ENCODE peak calls at places on chromosome 9, in ten cellular contexts. One of them, this sample, is unnamed.

GRCh38 chr9:137478613-137479314 is 19.6 kb upstream of the NSMF start:
- DNase-seq in NB4: no peak
- DNase-seq in left ventricle myocardium inferior: no peak
- DNase-seq in mammary epithelial cell: no peak
- DNase-seq in colonic mucosa: no peak
- DNase-seq in body of pancreas: no peak
- DNase-seq in A549: no peak
- DNase-seq in BE2C: peak; percentile 71
- DNase-seq in upper lobe of right lung: peak; percentile 58
- DNase-seq in IMR-90: peak; percentile 24
- DNase-seq in this sample: no peak

GRCh38 chr9:114938687-114939575 is 8.5 kb upstream of the TNFSF8 start:
- DNase-seq in BE2C: no peak
- DNase-seq in left ventricle myocardium inferior: no peak
- DNase-seq in mammary epithelial cell: no peak
- DNase-seq in IMR-90: no peak
- DNase-seq in body of pancreas: no peak
- DNase-seq in NB4: no peak
- DNase-seq in colonic mucosa: no peak
- DNase-seq in A549: no peak
- DNase-seq in upper lobe of right lung: no peak
- DNase-seq in this sample: no peak

GRCh38 chr9:95317119-95317892 is at the start of gene FANCC:
- DNase-seq in IMR-90: peak; percentile 86
- DNase-seq in A549: peak; percentile 94
- DNase-seq in body of pancreas: peak; percentile 88
- DNase-seq in left ventricle myocardium inferior: peak; percentile 96
- DNase-seq in mammary epithelial cell: peak; percentile 81
- DNase-seq in BE2C: peak; percentile 99
- DNase-seq in NB4: peak; percentile 94
- DNase-seq in colonic mucosa: peak; percentile 95
- DNase-seq in upper lobe of right lung: peak; percentile 97
- DNase-seq in this sample: peak; percentile 84

GRCh38 chr9:15158019-15158418 is 149.0 kb downstream of the TTC39B start:
- DNase-seq in left ventricle myocardium inferior: no peak
- DNase-seq in NB4: no peak
- DNase-seq in body of pancreas: no peak
- DNase-seq in IMR-90: no peak
- DNase-seq in colonic mucosa: no peak
- DNase-seq in mammary epithelial cell: no peak
- DNase-seq in A549: no peak
- DNase-seq in upper lobe of right lung: no peak
- DNase-seq in BE2C: no peak
- DNase-seq in this sample: peak; percentile 39

GRCh38 chr9:116646661-116647514 is 40.2 kb upstream of the TRIM32 start:
- DNase-seq in IMR-90: peak; percentile 61
- DNase-seq in BE2C: peak; percentile 20
- DNase-seq in colonic mucosa: no peak
- DNase-seq in body of pancreas: no peak
- DNase-seq in mammary epithelial cell: peak; percentile 28
- DNase-seq in NB4: peak; percentile 38
- DNase-seq in A549: peak; percentile 53
- DNase-seq in left ventricle myocardium inferior: no peak
- DNase-seq in upper lobe of right lung: no peak
- DNase-seq in this sample: peak; percentile 63

GRCh38 chr9:98287383-98287782 is 31.9 kb upstream of the TBC1D2 start:
- DNase-seq in left ventricle myocardium inferior: no peak
- DNase-seq in upper lobe of right lung: no peak
- DNase-seq in NB4: peak; percentile 17
- DNase-seq in IMR-90: no peak
- DNase-seq in colonic mucosa: no peak
- DNase-seq in mammary epithelial cell: no peak
- DNase-seq in A549: peak; percentile 22
- DNase-seq in body of pancreas: no peak
- DNase-seq in BE2C: peak; percentile 27
- DNase-seq in this sample: no peak

GRCh38 chr9:99628843-99629242 is 192.8 kb upstream of the NR4A3 start:
- DNase-seq in upper lobe of right lung: no peak
- DNase-seq in body of pancreas: no peak
- DNase-seq in IMR-90: no peak
- DNase-seq in mammary epithelial cell: no peak
- DNase-seq in BE2C: no peak
- DNase-seq in NB4: peak; percentile 35
- DNase-seq in left ventricle myocardium inferior: no peak
- DNase-seq in colonic mucosa: no peak
- DNase-seq in A549: no peak
- DNase-seq in this sample: no peak

GRCh38 chr9:98310752-98311392 is 55.4 kb upstream of the TBC1D2 start:
- DNase-seq in mammary epithelial cell: no peak
- DNase-seq in upper lobe of right lung: no peak
- DNase-seq in colonic mucosa: no peak
- DNase-seq in A549: no peak
- DNase-seq in NB4: peak; percentile 16
- DNase-seq in left ventricle myocardium inferior: no peak
- DNase-seq in BE2C: no peak
- DNase-seq in body of pancreas: no peak
- DNase-seq in IMR-90: peak; percentile 72
- DNase-seq in this sample: no peak

GRCh38 chr9:20414150-20414549 is 208.1 kb downstream of the MLLT3 start:
- DNase-seq in left ventricle myocardium inferior: no peak
- DNase-seq in colonic mucosa: no peak
- DNase-seq in mammary epithelial cell: no peak
- DNase-seq in A549: no peak
- DNase-seq in NB4: no peak
- DNase-seq in BE2C: no peak
- DNase-seq in IMR-90: no peak
- DNase-seq in upper lobe of right lung: no peak
- DNase-seq in body of pancreas: no peak
- DNase-seq in this sample: no peak

GRCh38 chr9:70564464-70565190 is 150.2 kb upstream of the KLF9 start:
- DNase-seq in colonic mucosa: no peak
- DNase-seq in mammary epithelial cell: no peak
- DNase-seq in upper lobe of right lung: no peak
- DNase-seq in A549: no peak
- DNase-seq in IMR-90: no peak
- DNase-seq in NB4: no peak
- DNase-seq in left ventricle myocardium inferior: no peak
- DNase-seq in body of pancreas: no peak
- DNase-seq in BE2C: no peak
- DNase-seq in this sample: no peak

GRCh38 chr9:137945581-137945980 is 68.0 kb downstream of the CACNA1B start:
- DNase-seq in left ventricle myocardium inferior: no peak
- DNase-seq in upper lobe of right lung: no peak
- DNase-seq in mammary epithelial cell: peak; percentile 4
- DNase-seq in A549: peak; percentile 13
- DNase-seq in BE2C: no peak
- DNase-seq in NB4: no peak
- DNase-seq in IMR-90: no peak
- DNase-seq in colonic mucosa: no peak
- DNase-seq in body of pancreas: no peak
- DNase-seq in this sample: no peak

GRCh38 chr9:27561697-27562096 is 11.6 kb downstream of the C9orf72 start:
- DNase-seq in mammary epithelial cell: no peak
- DNase-seq in BE2C: no peak
- DNase-seq in upper lobe of right lung: no peak
- DNase-seq in IMR-90: no peak
- DNase-seq in A549: no peak
- DNase-seq in left ventricle myocardium inferior: no peak
- DNase-seq in body of pancreas: no peak
- DNase-seq in colonic mucosa: no peak
- DNase-seq in NB4: no peak
- DNase-seq in this sample: peak; percentile 75

GRCh38 chr9:135971892-135972291 is 10.7 kb upstream of the UBAC1 start:
- DNase-seq in mammary epithelial cell: peak; percentile 74
- DNase-seq in NB4: peak; percentile 43
- DNase-seq in BE2C: no peak
- DNase-seq in left ventricle myocardium inferior: no peak
- DNase-seq in upper lobe of right lung: peak; percentile 84
- DNase-seq in body of pancreas: peak; percentile 87
- DNase-seq in IMR-90: no peak
- DNase-seq in colonic mucosa: peak; percentile 90
- DNase-seq in A549: no peak
- DNase-seq in this sample: peak; percentile 89

GRCh38 chr9:79015951-79016350 is 555.8 kb upstream of the TLE4 start:
- DNase-seq in body of pancreas: no peak
- DNase-seq in IMR-90: no peak
- DNase-seq in A549: no peak
- DNase-seq in upper lobe of right lung: no peak
- DNase-seq in BE2C: no peak
- DNase-seq in left ventricle myocardium inferior: no peak
- DNase-seq in mammary epithelial cell: no peak
- DNase-seq in colonic mucosa: no peak
- DNase-seq in NB4: no peak
- DNase-seq in this sample: no peak

GRCh38 chr9:87656485-87656884 is 69.4 kb upstream of the CTSL start:
- DNase-seq in upper lobe of right lung: no peak
- DNase-seq in IMR-90: peak; percentile 56
- DNase-seq in mammary epithelial cell: no peak
- DNase-seq in BE2C: no peak
- DNase-seq in left ventricle myocardium inferior: no peak
- DNase-seq in body of pancreas: no peak
- DNase-seq in A549: no peak
- DNase-seq in colonic mucosa: no peak
- DNase-seq in NB4: no peak
- DNase-seq in this sample: no peak

DNA sequence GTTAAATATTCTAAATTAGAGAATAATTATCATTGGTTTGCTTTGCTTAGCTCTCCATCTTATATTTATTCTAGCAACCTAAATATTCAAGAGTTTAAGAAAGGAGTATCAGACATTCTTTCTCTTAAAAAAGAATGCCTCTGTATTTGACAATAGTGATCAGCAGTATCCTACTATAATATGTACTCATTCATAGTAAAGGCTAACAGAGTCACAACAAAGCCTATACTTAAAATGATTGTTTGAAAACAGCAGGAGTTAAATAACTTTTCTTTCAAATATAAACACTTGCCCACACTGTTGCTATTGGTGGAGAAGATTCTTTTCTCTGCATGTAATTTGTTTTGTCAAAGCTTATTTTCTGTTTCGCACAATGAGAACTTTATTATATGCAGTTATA is 178.4 kb downstream of the PTPRD start:
- DNase-seq in colonic mucosa: no peak
- DNase-seq in BE2C: no peak
- DNase-seq in NB4: no peak
- DNase-seq in upper lobe of right lung: no peak
- DNase-seq in mammary epithelial cell: no peak
- DNase-seq in body of pancreas: no peak
- DNase-seq in A549: no peak
- DNase-seq in IMR-90: no peak
- DNase-seq in left ventricle myocardium inferior: no peak
- DNase-seq in this sample: no peak
- H3K4me3 ChIP-seq in colonic mucosa: no peak overlapping the region
- H3K4me3 ChIP-seq in BE2C: no peak overlapping the region
- H3K4me3 ChIP-seq in NB4: no peak overlapping the region
- H3K4me3 ChIP-seq in upper lobe of right lung: no peak overlapping the region
- H3K4me3 ChIP-seq in mammary epithelial cell: no peak overlapping the region
- H3K4me3 ChIP-seq in body of pancreas: no peak overlapping the region
- H3K4me3 ChIP-seq in A549: no peak overlapping the region
- H3K4me3 ChIP-seq in IMR-90: no peak overlapping the region
- H3K4me3 ChIP-seq in left ventricle myocardium inferior: no peak overlapping the region
- H3K4me3 ChIP-seq in this sample: no peak overlapping the region

GRCh38 chr9:131755541-131756198 is 15.8 kb upstream of the RAPGEF1 start:
- DNase-seq in colonic mucosa: peak; percentile 84
- DNase-seq in mammary epithelial cell: peak; percentile 65
- DNase-seq in left ventricle myocardium inferior: peak; percentile 78
- DNase-seq in IMR-90: peak; percentile 73
- DNase-seq in BE2C: peak; percentile 91
- DNase-seq in upper lobe of right lung: peak; percentile 88
- DNase-seq in body of pancreas: peak; percentile 89
- DNase-seq in NB4: peak; percentile 84
- DNase-seq in A549: peak; percentile 81
- DNase-seq in this sample: peak; percentile 84
- TF ChIP-seq CTCF in colonic mucosa: peak; percentile 68
- TF ChIP-seq CTCF in mammary epithelial cell: peak; percentile 91
- TF ChIP-seq CTCF in left ventricle myocardium inferior: peak; percentile 76
- TF ChIP-seq CTCF in IMR-90: peak; percentile 81
- TF ChIP-seq CTCF in BE2C: peak; percentile 92
- TF ChIP-seq CTCF in upper lobe of right lung: peak; percentile 73
- TF ChIP-seq CTCF in body of pancreas: peak; percentile 52
- TF ChIP-seq CTCF in NB4: peak; percentile 88
- TF ChIP-seq CTCF in A549: peak; percentile 84
- TF ChIP-seq CTCF in this sample: peak; percentile 85

GRCh38 chr9:91885746-91886432 is 64.1 kb downstream of the ROR2 start:
- DNase-seq in upper lobe of right lung: no peak
- DNase-seq in body of pancreas: no peak
- DNase-seq in left ventricle myocardium inferior: no peak
- DNase-seq in NB4: no peak
- DNase-seq in A549: no peak
- DNase-seq in mammary epithelial cell: no peak
- DNase-seq in BE2C: no peak
- DNase-seq in colonic mucosa: no peak
- DNase-seq in IMR-90: no peak
- DNase-seq in this sample: no peak
- H3K4me3 ChIP-seq in upper lobe of right lung: no peak overlapping the region
- H3K4me3 ChIP-seq in body of pancreas: no peak overlapping the region
- H3K4me3 ChIP-seq in left ventricle myocardium inferior: no peak overlapping the region
- H3K4me3 ChIP-seq in NB4: no peak overlapping the region
- H3K4me3 ChIP-seq in A549: no peak overlapping the region
- H3K4me3 ChIP-seq in mammary epithelial cell: no peak overlapping the region
- H3K4me3 ChIP-seq in BE2C: no peak overlapping the region
- H3K4me3 ChIP-seq in colonic mucosa: no peak overlapping the region
- H3K4me3 ChIP-seq in IMR-90: no peak overlapping the region
- H3K4me3 ChIP-seq in this sample: no peak overlapping the region

GRCh38 chr9:5421163-5421562 is 16.6 kb downstream of the PLGRKT start:
- DNase-seq in body of pancreas: no peak
- DNase-seq in A549: no peak
- DNase-seq in left ventricle myocardium inferior: no peak
- DNase-seq in IMR-90: no peak
- DNase-seq in mammary epithelial cell: no peak
- DNase-seq in colonic mucosa: no peak
- DNase-seq in upper lobe of right lung: no peak
- DNase-seq in NB4: no peak
- DNase-seq in BE2C: no peak
- DNase-seq in this sample: no peak
- TF ChIP-seq CTCF in body of pancreas: no peak
- TF ChIP-seq CTCF in A549: no peak
- TF ChIP-seq CTCF in left ventricle myocardium inferior: no peak
- TF ChIP-seq CTCF in IMR-90: no peak
- TF ChIP-seq CTCF in mammary epithelial cell: no peak
- TF ChIP-seq CTCF in colonic mucosa: no peak
- TF ChIP-seq CTCF in upper lobe of right lung: no peak
- TF ChIP-seq CTCF in NB4: no peak
- TF ChIP-seq CTCF in BE2C: no peak
- TF ChIP-seq CTCF in this sample: no peak

GRCh38 chr9:92504881-92505280 is 22.6 kb upstream of the ASPN start:
- DNase-seq in mammary epithelial cell: peak; percentile 46
- DNase-seq in NB4: no peak
- DNase-seq in upper lobe of right lung: no peak
- DNase-seq in A549: no peak
- DNase-seq in BE2C: no peak
- DNase-seq in IMR-90: peak; percentile 35
- DNase-seq in colonic mucosa: no peak
- DNase-seq in body of pancreas: no peak
- DNase-seq in left ventricle myocardium inferior: no peak
- DNase-seq in this sample: no peak
- H3K4me3 ChIP-seq in mammary epithelial cell: peak overlapping the region; percentile 20
- H3K4me3 ChIP-seq in NB4: no peak overlapping the region
- H3K4me3 ChIP-seq in upper lobe of right lung: no peak overlapping the region
- H3K4me3 ChIP-seq in A549: no peak overlapping the region
- H3K4me3 ChIP-seq in BE2C: no peak overlapping the region
- H3K4me3 ChIP-seq in IMR-90: no peak overlapping the region
- H3K4me3 ChIP-seq in colonic mucosa: no peak overlapping the region
- H3K4me3 ChIP-seq in body of pancreas: no peak overlapping the region
- H3K4me3 ChIP-seq in left ventricle myocardium inferior: no peak overlapping the region
- H3K4me3 ChIP-seq in this sample: no peak overlapping the region